ENCODE peak calls at places on chromosomes 16 and 17, in eight cellular contexts. E is heart left ventricle, Q is transverse colon, I is IMR-90, F is stomach, B is upper lobe of left lung, J is Peyer's patch, U is body of pancreas. K is an unnamed sample.

GRCh38 chr17:9408381-9408780 is 167.2 kb downstream of the STX8 start:
- DNase-seq in E (no peak), Q (no peak), I (peak), F (no peak), B (no peak), J (no peak), U (no peak), K (no peak)

GRCh38 chr16:86580063-86580797 is 1.9 kb downstream of the FOXL1 start:
- DNase-seq in E (no peak), Q (no peak), I (peak), F (no peak), B (no peak), J (no peak), U (no peak), K (no peak)

GRCh38 chr16:80300876-80301275 is 239.9 kb upstream of the DYNLRB2 start:
- DNase-seq in E (no peak), Q (no peak), I (peak), F (no peak), B (no peak), J (no peak), U (peak), K (no peak)

GRCh38 chr17:9987779-9988585 is 82.9 kb upstream of the RCVRN start:
- DNase-seq in E (peak), Q (peak), I (peak), F (no peak), B (no peak), J (no peak), U (peak), K (no peak)

GRCh38 chr17:8375738-8376259 is 705 bp downstream of the KRABD2 start:
- DNase-seq in E (no peak), Q (no peak), I (peak), F (no peak), B (no peak), J (no peak), U (no peak), K (no peak)

GRCh38 chr16:49354991-49355390 is 18.6 kb upstream of the C16orf78 start:
- DNase-seq in E (no peak), Q (no peak), I (no peak), F (no peak), B (peak), J (no peak), U (no peak), K (no peak)

GRCh38 chr16:85360323-85361277 is 248.3 kb upstream of the CIBAR2 start:
- DNase-seq in E (no peak), Q (peak), I (no peak), F (peak), B (peak), J (peak), U (peak), K (no peak)

GRCh38 chr17:41784207-41784744 is 2.2 kb downstream of the JUP start:
- DNase-seq in E (peak), Q (peak), I (peak), F (peak), B (no peak), J (no peak), U (peak), K (no peak)

GRCh38 chr16:89848974-89849373 is 20.7 kb downstream of the SPIRE2 start:
- DNase-seq in E (no peak), Q (no peak), I (no peak), F (no peak), B (peak), J (no peak), U (no peak), K (no peak)

GRCh38 chr17:78176548-78177025 is 8.2 kb downstream of the SYNGR2 start:
- DNase-seq in E (peak), Q (peak), I (peak), F (peak), B (peak), J (peak), U (peak), K (no peak)

GRCh38 chr17:37820313-37821024 is 75.6 kb upstream of the HNF1B start:
- DNase-seq in E (no peak), Q (no peak), I (no peak), F (no peak), B (no peak), J (no peak), U (no peak), K (no peak)

GRCh38 chr17:76844846-76845245 is 23.4 kb upstream of the MGAT5B start:
- DNase-seq in E (no peak), Q (no peak), I (no peak), F (no peak), B (no peak), J (no peak), U (no peak), K (no peak)

GRCh38 chr17:50055055-50055425 is 870 bp upstream of the ITGA3 start:
- DNase-seq in E (peak), Q (peak), I (no peak), F (peak), B (no peak), J (peak), U (peak), K (no peak)

GRCh38 chr16:54846761-54847160 is 83.9 kb upstream of the IRX5 start:
- DNase-seq in E (no peak), Q (no peak), I (no peak), F (no peak), B (no peak), J (no peak), U (peak), K (no peak)

GRCh38 chr16:89293276-89294143 is 76.0 kb downstream of the ZNF778 start:
- DNase-seq in E (no peak), Q (no peak), I (peak), F (peak), B (no peak), J (no peak), U (no peak), K (no peak)

GRCh38 chr16:6125483-6126259 is 1028.1 kb upstream of the EEF2KMT start:
- DNase-seq in E (no peak), Q (no peak), I (no peak), F (no peak), B (no peak), J (no peak), U (no peak), K (no peak)

GRCh38 chr16:28155293-28155692 is 56.5 kb downstream of the XPO6 start:
- DNase-seq in E (no peak), Q (no peak), I (peak), F (no peak), B (no peak), J (no peak), U (no peak), K (no peak)

GRCh38 chr17:82899941-82900340 is 60.1 kb upstream of the ZNF750 start:
- DNase-seq in E (no peak), Q (no peak), I (no peak), F (no peak), B (no peak), J (no peak), U (no peak), K (no peak)

GRCh38 chr17:56217921-56218320 is 64.6 kb downstream of the ANKFN1 start:
- DNase-seq in E (no peak), Q (no peak), I (no peak), F (no peak), B (no peak), J (no peak), U (no peak), K (no peak)

GRCh38 chr17:64441772-64442549 is 7.0 kb upstream of the MILR1 start:
- DNase-seq in E (peak), Q (peak), I (peak), F (no peak), B (no peak), J (no peak), U (peak), K (no peak)

GRCh38 chr16:84351630-84352029 is 16.7 kb upstream of the ATP2C2 start:
- DNase-seq in E (no peak), Q (peak), I (no peak), F (no peak), B (no peak), J (peak), U (no peak), K (no peak)

GRCh38 chr17:36703860-36704266 is 102.5 kb downstream of the MRM1 start:
- DNase-seq in E (no peak), Q (peak), I (peak), F (no peak), B (peak), J (peak), U (peak), K (no peak)

GRCh38 chr17:14732211-14732610 is 431.3 kb downstream of the HS3ST3B1 start:
- DNase-seq in E (no peak), Q (no peak), I (no peak), F (no peak), B (no peak), J (no peak), U (no peak), K (no peak)

GRCh38 chr17:39641119-39641496 is 4.2 kb downstream of the STARD3 start:
- DNase-seq in E (no peak), Q (no peak), I (no peak), F (no peak), B (no peak), J (no peak), U (no peak), K (no peak)

GRCh38 chr17:45149669-45150603 is 1.7 kb downstream of the HEXIM1 start:
- DNase-seq in E (peak), Q (peak), I (peak), F (peak), B (peak), J (peak), U (peak), K (no peak)

GRCh38 chr17:53032861-53033271 is 789.9 kb upstream of the KIF2B start:
- DNase-seq in E (no peak), Q (peak), I (peak), F (no peak), B (no peak), J (no peak), U (peak), K (no peak)

GRCh38 chr16:51433597-51433996 is 282.5 kb upstream of the SALL1 start:
- DNase-seq in E (no peak), Q (no peak), I (no peak), F (no peak), B (no peak), J (no peak), U (no peak), K (no peak)

GRCh38 chr17:14047591-14047990 is 21.7 kb upstream of the COX10 start:
- DNase-seq in E (no peak), Q (no peak), I (no peak), F (no peak), B (no peak), J (no peak), U (no peak), K (no peak)

GRCh38 chr16:66028505-66029216 is 337.8 kb upstream of the CDH5 start:
- DNase-seq in E (no peak), Q (no peak), I (peak), F (no peak), B (no peak), J (no peak), U (peak), K (no peak)

GRCh38 chr16:30651124-30652004 is 604 bp downstream of the PRR14 start:
- DNase-seq in E (peak), Q (peak), I (peak), F (peak), B (peak), J (peak), U (peak), K (peak)

GRCh38 chr17:70310251-70310672 is 140.9 kb downstream of the KCNJ2 start:
- DNase-seq in E (peak), Q (no peak), I (no peak), F (no peak), B (no peak), J (no peak), U (no peak), K (no peak)

GRCh38 chr17:50425682-50426471 is at the start of gene ACSF2:
- DNase-seq in E (peak), Q (peak), I (peak), F (peak), B (peak), J (peak), U (peak), K (peak)

GRCh38 chr16:87784812-87785211 is 19.0 kb upstream of the KLHDC4 start:
- DNase-seq in E (no peak), Q (no peak), I (peak), F (no peak), B (no peak), J (no peak), U (peak), K (no peak)

GRCh38 chr16:87778476-87778829 is 12.7 kb upstream of the KLHDC4 start:
- DNase-seq in E (no peak), Q (no peak), I (no peak), F (no peak), B (no peak), J (no peak), U (no peak), K (no peak)

GRCh38 chr16:87780385-87780989 is 14.7 kb upstream of the KLHDC4 start:
- DNase-seq in E (peak), Q (peak), I (peak), F (peak), B (no peak), J (no peak), U (peak), K (no peak)

DNA sequence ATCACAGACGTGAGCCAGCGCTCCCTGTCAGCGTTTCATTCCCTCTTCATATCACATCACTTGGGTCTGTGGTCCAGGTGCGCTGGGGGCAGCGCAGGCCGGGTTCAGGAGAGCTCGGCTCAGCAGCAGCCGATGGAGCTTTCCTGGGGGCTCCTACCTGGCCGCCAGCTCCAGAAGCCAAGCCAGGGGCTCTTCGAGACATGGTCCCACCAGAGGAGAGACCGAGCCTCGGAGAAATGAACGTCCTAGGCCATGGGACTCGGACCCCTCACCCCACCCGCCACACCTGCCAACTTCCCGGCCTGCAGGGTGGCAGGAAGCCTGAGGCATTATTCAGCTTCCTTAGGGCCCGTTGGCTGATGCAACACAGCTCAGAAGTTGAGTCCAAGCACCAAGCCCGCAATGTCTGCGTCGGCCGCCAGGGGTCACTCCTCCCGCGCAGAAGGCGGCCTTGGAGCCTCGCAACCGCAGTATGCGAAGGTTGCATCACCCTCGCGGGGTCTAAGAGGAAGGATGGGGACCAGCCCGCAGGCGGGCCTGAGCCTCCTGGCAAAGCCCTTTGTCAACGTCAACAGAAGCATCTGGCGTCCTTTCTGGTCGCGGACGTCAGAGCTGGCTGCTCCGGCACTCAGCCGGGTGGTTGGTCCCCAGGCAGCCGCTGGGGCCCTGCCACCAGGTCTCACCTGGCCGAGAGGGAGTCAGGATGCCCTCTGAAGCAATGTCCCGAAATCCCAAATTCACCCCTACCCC is 13.2 kb upstream of the KLHDC4 start:
- DNase-seq in E (peak), Q (peak), I (peak), F (peak), B (peak), J (peak), U (peak), K (peak)
- TF ChIP-seq POLR2A in E (no peak), Q (no peak), I (no peak), F (no peak), B (no peak), J (no peak), U (no peak), K (no peak)

DNA sequence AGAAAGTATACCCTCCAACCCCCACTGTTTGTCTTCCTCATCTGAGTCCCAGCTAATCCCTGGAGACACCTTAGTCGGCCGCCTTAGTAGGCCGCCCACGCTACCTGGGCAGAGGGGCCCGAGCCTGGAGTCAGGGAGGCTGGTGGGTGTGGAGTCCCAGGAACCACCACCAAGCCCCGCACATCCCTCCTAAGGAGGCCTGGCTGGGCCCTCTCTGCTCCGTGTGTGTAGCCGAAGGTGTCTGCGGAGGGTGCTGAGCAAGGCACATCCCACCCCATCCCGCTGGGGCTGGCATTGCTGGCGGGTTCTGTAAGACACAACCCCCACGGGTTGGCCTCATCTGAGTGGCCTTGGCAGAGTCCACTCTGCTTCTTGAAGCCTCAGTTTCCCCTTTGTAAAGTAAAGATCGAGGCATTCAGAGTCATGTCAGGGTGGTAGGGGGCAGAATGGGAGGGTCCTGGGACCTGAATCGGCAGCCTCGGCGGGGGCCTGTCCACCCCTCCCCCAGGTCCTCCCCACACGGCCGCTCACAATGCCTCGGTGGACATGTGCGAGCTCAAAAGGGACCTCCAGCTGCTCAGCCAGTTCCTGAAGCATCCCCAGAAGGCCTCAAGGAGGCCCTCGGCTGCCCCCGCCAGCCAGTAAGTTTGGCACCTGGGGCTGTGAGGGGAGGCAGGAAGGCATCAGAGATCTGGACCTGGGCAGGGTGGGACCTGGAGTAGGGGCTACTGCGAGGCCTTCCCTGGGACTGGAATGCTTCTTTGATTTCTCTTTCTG is 15.2 kb upstream of the ADGRG3 start:
- DNase-seq in E (no peak), Q (no peak), I (no peak), F (no peak), B (peak), J (no peak), U (no peak), K (no peak)
- TF ChIP-seq POLR2A in E (no peak), Q (no peak), I (no peak), F (no peak), B (no peak), J (no peak), U (no peak), K (no peak)

DNA sequence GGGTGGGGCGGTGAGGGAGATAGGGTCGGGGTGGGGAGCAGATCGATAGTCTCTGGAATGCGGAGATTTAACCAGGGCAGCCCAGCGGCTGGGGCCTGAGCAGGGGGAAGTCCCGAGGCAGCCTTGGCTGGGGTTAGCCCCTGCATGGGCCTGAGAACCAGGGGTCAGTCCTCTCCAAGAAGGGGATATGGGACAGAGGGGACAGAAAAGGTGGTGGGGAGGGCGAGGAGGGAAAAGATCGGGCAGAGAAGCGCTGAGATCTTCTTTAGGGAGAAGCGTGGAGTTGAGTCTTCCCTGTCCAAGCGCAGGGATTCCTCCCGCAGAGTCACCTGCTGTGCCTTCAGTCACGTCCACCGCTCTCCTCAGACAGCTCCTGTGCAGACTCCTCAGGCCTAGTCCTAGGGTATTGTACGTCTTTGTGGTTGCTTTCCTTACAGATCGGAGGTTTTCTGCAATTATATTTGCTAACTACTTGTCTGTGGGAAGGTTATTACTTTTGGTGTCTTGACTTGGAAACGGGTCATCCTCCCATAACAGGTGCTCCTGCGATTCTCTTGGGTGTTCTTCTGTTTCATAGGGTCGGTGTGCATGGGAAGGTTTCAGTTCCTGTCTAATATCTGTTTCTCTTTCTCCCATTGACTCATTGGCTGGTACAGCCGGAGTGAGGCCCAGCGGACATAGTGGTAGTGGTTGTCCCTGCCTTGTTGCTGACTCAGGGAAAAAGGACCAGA is 952 bp downstream of the CD300A start:
- DNase-seq in E (no peak), Q (peak), I (no peak), F (peak), B (no peak), J (no peak), U (peak), K (no peak)
- TF ChIP-seq POLR2A in E (no peak), Q (peak), I (no peak), F (no peak), B (peak), J (no peak), U (no peak), K (no peak)

DNA sequence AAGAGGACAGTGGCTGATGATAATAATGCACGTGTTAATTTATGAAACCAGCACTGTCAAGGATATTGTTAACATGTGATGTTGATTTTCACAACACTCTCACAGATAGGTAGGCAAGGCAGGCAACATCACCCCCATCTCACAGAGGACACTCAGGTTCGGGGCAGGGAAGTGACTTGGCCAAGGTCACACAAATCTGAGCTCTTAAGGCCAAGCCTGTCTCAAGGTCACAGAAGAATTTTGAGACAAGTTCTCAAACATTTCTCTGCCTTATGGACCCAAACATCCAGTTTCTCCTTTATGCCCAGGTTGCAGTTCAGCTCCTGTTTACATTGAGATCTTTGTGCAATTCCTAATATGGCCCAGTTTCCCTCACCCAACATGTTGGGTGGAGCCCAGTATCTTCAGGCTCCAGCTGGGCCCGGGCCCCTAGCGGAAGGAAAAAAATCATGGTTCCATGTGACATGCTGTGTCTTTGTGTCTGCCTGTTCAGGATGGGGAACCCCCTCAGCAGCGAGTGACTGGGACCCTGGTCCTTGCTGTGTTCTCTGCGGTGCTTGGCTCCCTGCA is 1.3 kb downstream of the SLC2A4 start:
- DNase-seq in E (no peak), Q (no peak), I (no peak), F (no peak), B (no peak), J (no peak), U (no peak), K (no peak)
- TF ChIP-seq POLR2A in E (no peak), Q (no peak), I (no peak), F (no peak), B (no peak), J (no peak), U (no peak), K (no peak)